ENCODE peak calls at places on chromosomes 6 and 20, in nine cellular contexts. H is naive thymus-derived CD4-positive, alpha-beta T cell; W is kidney epithelial cell; B is osteoblast; T is astrocyte; U is neural progenitor cell; Q is AG10803; N is PC-3; F is IMR-90. M is an unnamed sample.

GRCh38 chr6:50821431-50822077 is 2.9 kb downstream of the TFAP2B start:
- DNase-seq in T (no peak), U (peak), F (no peak), N (no peak), W (no peak), B (no peak), H (no peak), Q (no peak), M (no peak)

GRCh38 chr6:350371-350770 is 41.2 kb upstream of the IRF4 start:
- DNase-seq in F (no peak), N (no peak), B (no peak), W (no peak), H (no peak), U (no peak), T (no peak), Q (no peak), M (no peak)

GRCh38 chr6:157263146-157263545 is 60.2 kb downstream of the TMEM242 start:
- DNase-seq in T (no peak), B (peak), N (no peak), H (no peak), W (no peak), Q (no peak), F (no peak), U (no peak), M (no peak)

GRCh38 chr6:137036566-137037300 is 8.0 kb downstream of the IL20RA start:
- DNase-seq in W (no peak), Q (no peak), H (no peak), F (no peak), N (no peak), B (no peak), U (no peak), T (no peak), M (no peak)

GRCh38 chr20:60892095-60892813 is 359.8 kb upstream of the CDH4 start:
- DNase-seq in F (no peak), H (no peak), N (no peak), B (no peak), Q (no peak), U (no peak), W (no peak), T (no peak), M (no peak)

GRCh38 chr6:128139519-128139918 is 238.7 kb upstream of the THEMIS start:
- DNase-seq in F (peak), U (no peak), N (peak), B (no peak), Q (peak), H (no peak), W (no peak), T (peak), M (no peak)

GRCh38 chr20:38473353-38473795 is 731 bp downstream of the RALGAPB start:
- DNase-seq in Q (peak), H (no peak), T (peak), F (no peak), U (peak), N (peak), B (no peak), W (no peak), M (no peak)

GRCh38 chr20:10090588-10091166 is 55.9 kb downstream of the ANKEF1 start:
- DNase-seq in W (no peak), N (peak), B (no peak), F (peak), T (peak), H (peak), U (peak), Q (peak), M (peak)

GRCh38 chr6:169812257-169812644 is 60.8 kb downstream of the ERMARD start:
- DNase-seq in T (no peak), N (no peak), B (no peak), U (no peak), F (no peak), Q (no peak), W (no peak), H (no peak), M (no peak)

GRCh38 chr6:27127874-27128795 is 119.4 kb upstream of the PRSS16 start:
- DNase-seq in H (no peak), T (no peak), F (no peak), B (no peak), N (no peak), Q (no peak), U (no peak), W (no peak), M (no peak)
- H3K4me3 ChIP-seq in H (no peak), T (no peak), F (no peak), B (no peak), N (peak), Q (no peak), U (no peak), W (no peak), M (no peak)

DNA sequence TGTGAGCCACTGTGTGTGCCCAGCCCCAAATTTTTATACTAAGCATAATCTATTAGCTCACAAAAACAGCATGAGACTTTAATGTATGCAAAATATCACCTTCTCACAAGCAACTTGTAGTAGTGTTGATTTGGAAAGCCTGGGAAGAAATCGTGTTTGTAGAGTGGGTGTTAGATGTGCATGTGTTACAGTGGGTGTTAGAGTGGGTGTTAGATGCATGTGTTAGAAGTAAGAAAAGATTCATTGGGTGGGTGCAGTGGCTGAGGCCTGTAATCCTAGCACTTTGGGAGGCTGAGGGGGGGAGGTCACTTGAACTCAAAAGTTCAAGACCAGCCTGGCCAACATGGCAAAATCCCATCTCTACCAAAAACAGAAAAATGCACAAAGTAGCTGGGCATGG is 6.3 kb upstream of the SCAF8 start:
- DNase-seq in T (no peak), H (no peak), B (no peak), Q (no peak), W (no peak), U (no peak), F (no peak), N (no peak), M (no peak)
- H3K4me3 ChIP-seq in T (no peak), H (no peak), B (no peak), Q (no peak), W (no peak), U (no peak), F (no peak), N (no peak), M (no peak)

DNA sequence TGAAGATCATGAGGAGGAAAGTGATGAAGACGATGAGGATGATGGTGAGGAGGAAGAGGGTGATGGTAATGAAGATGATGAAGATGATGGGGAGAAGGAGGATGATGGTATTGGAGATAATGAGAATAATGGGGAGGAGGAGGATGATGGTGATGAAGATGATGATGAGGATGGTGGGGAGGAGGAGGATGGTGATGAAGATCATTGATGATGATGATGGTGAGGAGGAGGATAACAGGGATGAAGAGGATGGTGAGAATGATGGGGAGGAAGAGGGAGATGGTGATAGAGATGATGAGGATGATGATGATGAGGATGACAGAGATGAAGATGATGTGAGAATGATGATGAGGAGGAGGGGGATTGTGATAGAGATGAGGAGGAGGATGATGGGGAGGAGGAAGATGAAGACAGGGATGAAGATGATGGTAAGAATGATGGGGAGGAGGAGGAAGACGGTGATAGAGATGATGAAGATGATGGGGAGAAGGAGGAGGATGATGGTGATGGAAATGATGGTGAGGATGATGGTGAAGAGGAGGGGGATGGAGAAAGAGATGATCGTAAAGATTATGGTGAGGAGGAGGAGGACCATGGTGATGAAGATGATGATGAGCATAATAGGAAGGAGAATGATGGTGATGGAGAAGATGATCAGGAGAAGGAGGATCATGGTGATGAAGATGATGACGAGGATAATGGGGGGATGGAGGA is 273.7 kb downstream of the SMOC2 start:
- DNase-seq in T (no peak), F (no peak), Q (no peak), U (no peak), N (no peak), W (no peak), H (no peak), B (no peak), M (no peak)
- H3K4me3 ChIP-seq in T (no peak), F (no peak), Q (no peak), U (no peak), N (no peak), W (no peak), H (no peak), B (no peak), M (no peak)

GRCh38 chr6:32096394-32097258 is 12.5 kb downstream of the TNXB start:
- DNase-seq in U (no peak), W (no peak), Q (no peak), F (no peak), H (no peak), B (peak), T (no peak), N (no peak), M (no peak)
- H3K4me3 ChIP-seq in U (no peak), W (no peak), Q (no peak), F (no peak), H (no peak), B (no peak), T (no peak), N (no peak), M (no peak)